ENCODE peak calls at places on chromosomes 16 and 17, in five cellular contexts. One of them, this sample, is unnamed.

GRCh38 chr17:66667491-66668030 is 167.4 kb upstream of the CACNG5 start:
- DNase-seq in psoas muscle: no peak
- DNase-seq in CD4-positive, alpha-beta memory T cell: peak; percentile 91
- DNase-seq in ascending aorta: no peak
- DNase-seq in breast epithelium: no peak
- DNase-seq in this sample: no peak

GRCh38 chr17:4440021-4440420 is 6.3 kb downstream of the SPNS3 start:
- DNase-seq in psoas muscle: no peak
- DNase-seq in ascending aorta: no peak
- DNase-seq in CD4-positive, alpha-beta memory T cell: no peak
- DNase-seq in breast epithelium: no peak
- DNase-seq in this sample: no peak

GRCh38 chr16:59385953-59386352 is 651.8 kb upstream of the GOT2 start:
- DNase-seq in psoas muscle: no peak
- DNase-seq in breast epithelium: no peak
- DNase-seq in CD4-positive, alpha-beta memory T cell: no peak
- DNase-seq in ascending aorta: no peak
- DNase-seq in this sample: peak; percentile 63

GRCh38 chr16:4800290-4801041 is 2.0 kb downstream of the ROGDI start:
- DNase-seq in breast epithelium: no peak
- DNase-seq in CD4-positive, alpha-beta memory T cell: no peak
- DNase-seq in ascending aorta: no peak
- DNase-seq in psoas muscle: peak; percentile 48
- DNase-seq in this sample: no peak

GRCh38 chr17:78293896-78294295 is 62.5 kb downstream of the TMEM235 start:
- DNase-seq in breast epithelium: no peak
- DNase-seq in psoas muscle: no peak
- DNase-seq in ascending aorta: no peak
- DNase-seq in CD4-positive, alpha-beta memory T cell: no peak
- DNase-seq in this sample: no peak

GRCh38 chr17:34571428-34572130 is 7.8 kb upstream of the TMEM132E start:
- DNase-seq in CD4-positive, alpha-beta memory T cell: no peak
- DNase-seq in breast epithelium: no peak
- DNase-seq in ascending aorta: no peak
- DNase-seq in psoas muscle: no peak
- DNase-seq in this sample: no peak

GRCh38 chr17:1810450-1811103 is 19.1 kb downstream of the SMYD4 start:
- DNase-seq in psoas muscle: no peak
- DNase-seq in ascending aorta: no peak
- DNase-seq in CD4-positive, alpha-beta memory T cell: no peak
- DNase-seq in breast epithelium: peak; percentile 36
- DNase-seq in this sample: no peak

GRCh38 chr16:21634216-21634615 is 18.2 kb downstream of the IGSF6 start:
- DNase-seq in psoas muscle: no peak
- DNase-seq in CD4-positive, alpha-beta memory T cell: no peak
- DNase-seq in ascending aorta: no peak
- DNase-seq in breast epithelium: no peak
- DNase-seq in this sample: no peak

GRCh38 chr17:70037498-70037897 is 37.5 kb upstream of the KCNJ16 start:
- DNase-seq in CD4-positive, alpha-beta memory T cell: no peak
- DNase-seq in breast epithelium: no peak
- DNase-seq in psoas muscle: no peak
- DNase-seq in ascending aorta: no peak
- DNase-seq in this sample: no peak

GRCh38 chr16:66099261-66099660 is 267.2 kb upstream of the CDH5 start:
- DNase-seq in breast epithelium: no peak
- DNase-seq in ascending aorta: no peak
- DNase-seq in CD4-positive, alpha-beta memory T cell: no peak
- DNase-seq in psoas muscle: no peak
- DNase-seq in this sample: no peak

GRCh38 chr16:83955218-83956130 is 2.4 kb downstream of the OSGIN1 start:
- DNase-seq in CD4-positive, alpha-beta memory T cell: no peak
- DNase-seq in psoas muscle: no peak
- DNase-seq in ascending aorta: no peak
- DNase-seq in breast epithelium: no peak
- DNase-seq in this sample: peak; percentile 55

GRCh38 chr17:75575728-75576127 is 11.9 kb upstream of the MYO15B start:
- DNase-seq in CD4-positive, alpha-beta memory T cell: no peak
- DNase-seq in breast epithelium: no peak
- DNase-seq in psoas muscle: no peak
- DNase-seq in ascending aorta: no peak
- DNase-seq in this sample: no peak

GRCh38 chr16:1206326-1206725 is 18.7 kb downstream of the TPSG1 start:
- DNase-seq in ascending aorta: no peak
- DNase-seq in CD4-positive, alpha-beta memory T cell: no peak
- DNase-seq in psoas muscle: no peak
- DNase-seq in breast epithelium: no peak
- DNase-seq in this sample: no peak
- H3K27ac ChIP-seq in ascending aorta: no peak overlapping the region
- H3K27ac ChIP-seq in CD4-positive, alpha-beta memory T cell: no peak overlapping the region
- H3K27ac ChIP-seq in psoas muscle: no peak overlapping the region
- H3K27ac ChIP-seq in breast epithelium: no peak overlapping the region
- H3K27ac ChIP-seq in this sample: no peak overlapping the region

GRCh38 chr16:1184980-1185379 is 32.1 kb downstream of the CACNA1H start:
- DNase-seq in breast epithelium: no peak
- DNase-seq in ascending aorta: no peak
- DNase-seq in psoas muscle: no peak
- DNase-seq in CD4-positive, alpha-beta memory T cell: no peak
- DNase-seq in this sample: no peak

GRCh38 chr16:1180772-1181714 is 28.1 kb downstream of the CACNA1H start:
- DNase-seq in breast epithelium: no peak
- DNase-seq in ascending aorta: peak; percentile 86
- DNase-seq in psoas muscle: no peak
- DNase-seq in CD4-positive, alpha-beta memory T cell: no peak
- DNase-seq in this sample: no peak

GRCh38 chr16:1183235-1183907 is 30.5 kb downstream of the CACNA1H start:
- DNase-seq in CD4-positive, alpha-beta memory T cell: no peak
- DNase-seq in psoas muscle: peak; percentile 48
- DNase-seq in ascending aorta: no peak
- DNase-seq in breast epithelium: no peak
- DNase-seq in this sample: peak; percentile 78

GRCh38 chr16:1184156-1184868 is 31.4 kb downstream of the CACNA1H start:
- DNase-seq in psoas muscle: no peak
- DNase-seq in CD4-positive, alpha-beta memory T cell: no peak
- DNase-seq in ascending aorta: no peak
- DNase-seq in breast epithelium: no peak
- DNase-seq in this sample: no peak

DNA sequence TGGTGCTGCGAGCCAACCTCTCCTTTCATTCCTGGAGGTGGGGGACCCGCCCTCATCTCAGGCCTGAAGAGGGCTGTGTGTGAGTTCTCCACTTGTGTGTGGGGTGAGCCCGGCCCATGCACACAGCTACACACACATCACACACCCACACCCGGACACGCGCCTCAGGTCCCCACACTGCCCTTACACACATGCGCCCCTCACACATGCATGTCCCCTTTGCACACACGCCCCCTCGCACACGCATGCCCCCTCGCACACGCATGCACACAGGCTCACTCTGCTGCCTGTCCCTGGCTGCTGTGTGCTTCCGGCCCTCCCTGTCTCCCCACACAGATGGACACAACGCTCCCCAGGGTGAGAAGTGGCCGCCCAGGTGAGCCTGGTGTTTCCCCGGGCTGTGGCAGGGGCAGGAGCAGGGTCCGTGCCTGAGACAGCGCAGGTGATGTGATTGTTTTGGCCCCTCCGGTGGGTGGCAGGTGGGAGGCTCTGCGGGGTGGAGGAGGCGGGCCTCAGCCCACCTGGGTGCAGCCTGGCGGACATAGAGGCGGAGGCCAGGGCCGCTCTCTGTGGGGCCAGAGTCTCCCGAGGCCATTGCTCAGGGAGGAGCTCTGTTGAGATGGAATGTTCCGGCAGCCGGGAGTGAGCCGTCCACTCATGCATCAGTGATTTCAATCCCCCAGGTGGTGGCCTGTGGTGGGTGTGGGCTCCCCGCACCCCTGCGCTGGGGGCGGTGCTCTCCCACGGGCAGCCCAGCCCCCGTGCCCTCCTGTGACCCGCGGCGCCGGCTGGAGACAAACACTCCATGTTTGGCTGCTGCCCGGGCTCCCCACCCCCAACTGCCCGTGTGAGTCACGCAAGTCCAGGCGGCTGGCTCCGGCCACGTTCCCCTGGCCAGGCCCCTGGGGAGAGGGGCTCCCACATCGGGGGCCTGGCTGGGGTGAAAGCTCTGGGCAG is 29.1 kb downstream of the CACNA1H start:
- DNase-seq in ascending aorta: peak; percentile 92
- DNase-seq in breast epithelium: peak; percentile 76
- DNase-seq in psoas muscle: peak; percentile 63
- DNase-seq in CD4-positive, alpha-beta memory T cell: no peak
- DNase-seq in this sample: peak; percentile 93
- H3K4me3 ChIP-seq in ascending aorta: peak overlapping the region; percentile 6
- H3K4me3 ChIP-seq in breast epithelium: no peak overlapping the region
- H3K4me3 ChIP-seq in psoas muscle: no peak overlapping the region
- H3K4me3 ChIP-seq in CD4-positive, alpha-beta memory T cell: no peak overlapping the region
- H3K4me3 ChIP-seq in this sample: no peak overlapping the region

GRCh38 chr17:58383892-58384462 is 32.0 kb upstream of the SUPT4H1 start:
- DNase-seq in CD4-positive, alpha-beta memory T cell: no peak
- DNase-seq in breast epithelium: no peak
- DNase-seq in ascending aorta: no peak
- DNase-seq in psoas muscle: no peak
- DNase-seq in this sample: no peak
- H3K27ac ChIP-seq in CD4-positive, alpha-beta memory T cell: no peak overlapping the region
- H3K27ac ChIP-seq in breast epithelium: no peak overlapping the region
- H3K27ac ChIP-seq in ascending aorta: no peak overlapping the region
- H3K27ac ChIP-seq in psoas muscle: no peak overlapping the region
- H3K27ac ChIP-seq in this sample: no peak overlapping the region

DNA sequence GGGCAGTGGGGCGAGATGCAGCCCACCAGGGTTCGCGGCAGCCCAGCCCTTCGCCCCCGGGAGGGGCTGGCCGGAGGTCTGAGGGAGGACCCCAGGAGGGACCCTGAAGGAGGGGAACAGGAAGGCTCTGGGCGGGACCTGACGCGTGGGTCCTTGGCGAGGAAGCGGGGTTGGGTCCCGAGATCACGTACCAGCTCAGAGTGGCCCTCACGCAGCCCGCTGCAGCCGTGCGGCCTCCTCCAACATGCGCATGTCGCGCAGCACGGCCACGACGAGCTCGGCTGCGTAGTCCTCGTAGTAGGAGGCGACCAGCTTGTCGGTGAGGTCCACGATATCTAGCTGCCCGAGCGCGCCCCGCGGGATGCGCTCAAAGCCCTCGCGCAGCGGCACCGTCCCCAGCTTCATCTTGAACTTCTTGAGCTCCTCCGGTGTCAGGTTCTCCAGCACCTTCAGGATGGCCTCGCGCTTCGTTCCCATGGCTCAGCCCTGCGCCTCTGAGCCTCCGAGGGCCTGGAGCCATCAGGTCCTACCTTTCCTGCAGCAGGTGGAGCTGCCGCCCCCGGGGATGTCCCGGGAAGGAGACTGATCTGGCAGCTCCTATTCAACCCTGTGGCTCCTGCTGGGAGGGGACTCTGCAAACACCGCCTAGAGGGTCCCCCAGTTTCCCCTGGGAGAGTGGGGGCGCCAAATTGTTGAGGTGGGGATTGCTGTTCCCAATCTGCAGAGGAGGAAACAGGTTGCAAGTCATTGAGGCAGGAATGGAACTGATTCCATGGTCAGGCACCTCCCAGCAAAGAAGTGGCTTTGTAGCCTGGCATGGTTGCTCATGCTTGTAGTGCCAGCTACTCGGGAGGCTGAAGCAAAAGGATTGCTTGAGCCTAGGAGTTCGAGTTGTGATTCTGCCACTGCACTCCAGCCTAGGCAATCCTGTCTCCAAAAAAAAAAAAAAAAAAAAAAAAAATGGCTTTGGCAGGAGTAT is at the start of gene PYDC1:
- DNase-seq in breast epithelium: no peak
- DNase-seq in ascending aorta: no peak
- DNase-seq in CD4-positive, alpha-beta memory T cell: no peak
- DNase-seq in psoas muscle: no peak
- DNase-seq in this sample: no peak
- H3K4me3 ChIP-seq in breast epithelium: peak within 1 kb of the TSS; percentile 41
- H3K4me3 ChIP-seq in ascending aorta: peak within 1 kb of the TSS; percentile 51
- H3K4me3 ChIP-seq in CD4-positive, alpha-beta memory T cell: peak within 1 kb of the TSS; percentile 28
- H3K4me3 ChIP-seq in psoas muscle: peak within 1 kb of the TSS; percentile 89
- H3K4me3 ChIP-seq in this sample: no peak within 1 kb of the TSS

GRCh38 chr16:67185003-67185865 is 1.5 kb upstream of the MATCAP1 start:
- DNase-seq in CD4-positive, alpha-beta memory T cell: peak; percentile 82
- DNase-seq in ascending aorta: peak; percentile 97
- DNase-seq in breast epithelium: peak; percentile 91
- DNase-seq in psoas muscle: peak; percentile 94
- DNase-seq in this sample: peak; percentile 89
- H3K27ac ChIP-seq in CD4-positive, alpha-beta memory T cell: no peak overlapping the region
- H3K27ac ChIP-seq in ascending aorta: no peak overlapping the region
- H3K27ac ChIP-seq in breast epithelium: no peak overlapping the region
- H3K27ac ChIP-seq in psoas muscle: no peak overlapping the region
- H3K27ac ChIP-seq in this sample: no peak overlapping the region

DNA sequence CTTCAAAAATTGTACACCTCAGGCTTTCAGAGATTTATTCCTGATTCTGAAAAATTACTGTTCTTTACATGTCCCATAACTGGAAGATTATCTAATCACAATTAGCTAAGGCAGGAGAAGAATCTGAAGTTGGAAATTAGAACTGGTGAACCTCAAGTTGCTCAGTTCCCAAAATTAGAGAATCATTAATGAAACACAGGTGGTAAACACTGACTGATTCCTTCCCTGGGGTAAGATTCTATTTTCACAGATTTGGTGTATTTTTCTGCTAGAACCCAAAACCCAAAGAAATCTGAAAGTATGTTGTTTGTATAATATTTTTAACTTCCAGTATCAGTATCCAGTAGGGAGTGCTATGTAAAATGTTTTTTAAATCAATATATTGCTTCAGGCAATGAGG is 25.7 kb downstream of the PHKB start:
- DNase-seq in breast epithelium: no peak
- DNase-seq in ascending aorta: no peak
- DNase-seq in psoas muscle: no peak
- DNase-seq in CD4-positive, alpha-beta memory T cell: no peak
- DNase-seq in this sample: no peak
- H3K4me3 ChIP-seq in breast epithelium: no peak overlapping the region
- H3K4me3 ChIP-seq in ascending aorta: no peak overlapping the region
- H3K4me3 ChIP-seq in psoas muscle: no peak overlapping the region
- H3K4me3 ChIP-seq in CD4-positive, alpha-beta memory T cell: no peak overlapping the region
- H3K4me3 ChIP-seq in this sample: no peak overlapping the region

DNA sequence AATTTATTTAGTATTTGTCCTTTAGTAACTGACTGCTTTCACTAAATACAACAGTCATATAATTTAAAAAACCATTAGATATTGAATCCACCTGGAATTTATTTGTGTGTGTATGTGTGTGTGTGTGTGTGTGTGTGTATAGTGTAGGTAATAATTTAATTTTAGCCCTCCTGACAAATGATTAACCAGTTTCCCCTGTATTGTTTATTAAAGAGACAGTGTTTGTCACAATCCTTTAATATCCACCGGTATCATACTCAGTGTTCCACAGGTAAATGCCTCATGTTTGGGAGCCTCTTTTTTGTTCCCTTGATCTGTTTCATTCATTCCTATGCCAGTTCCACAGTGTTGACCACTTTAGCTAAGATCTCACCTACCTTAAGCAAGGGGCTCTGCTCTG is 134.6 kb upstream of the IRX3 start:
- DNase-seq in ascending aorta: no peak
- DNase-seq in psoas muscle: no peak
- DNase-seq in breast epithelium: no peak
- DNase-seq in CD4-positive, alpha-beta memory T cell: no peak
- DNase-seq in this sample: no peak
- H3K27ac ChIP-seq in ascending aorta: no peak overlapping the region
- H3K27ac ChIP-seq in psoas muscle: no peak overlapping the region
- H3K27ac ChIP-seq in breast epithelium: no peak overlapping the region
- H3K27ac ChIP-seq in CD4-positive, alpha-beta memory T cell: no peak overlapping the region
- H3K27ac ChIP-seq in this sample: no peak overlapping the region

GRCh38 chr16:1212616-1213194 is 12.4 kb downstream of the TPSG1 start:
- DNase-seq in psoas muscle: no peak
- DNase-seq in breast epithelium: no peak
- DNase-seq in ascending aorta: no peak
- DNase-seq in CD4-positive, alpha-beta memory T cell: no peak
- DNase-seq in this sample: no peak
- H3K4me3 ChIP-seq in psoas muscle: no peak overlapping the region
- H3K4me3 ChIP-seq in breast epithelium: no peak overlapping the region
- H3K4me3 ChIP-seq in ascending aorta: no peak overlapping the region
- H3K4me3 ChIP-seq in CD4-positive, alpha-beta memory T cell: no peak overlapping the region
- H3K4me3 ChIP-seq in this sample: no peak overlapping the region